ENCODE peak calls at places on chromosomes 13 and 19, in seven cellular contexts. C is GM23248, D is substantia nigra, E is right cardiac atrium, W is NCI-H1930, L is T-cell, F is kidney tubule cell. P is an unnamed sample.

GRCh38 chr13:110914293-110915056 is 394 bp downstream of the ANKRD10 start:
- DNase-seq in C (peak; percentile 81), D (peak; percentile 23), E (peak; percentile 96), W (peak; percentile 94), L (peak; percentile 47), F (peak; percentile 82), P (peak; percentile 45)

GRCh38 chr13:111394211-111394922 is 73.9 kb downstream of the TEX29 start:
- DNase-seq in C (no peak), D (no peak), E (no peak), W (no peak), L (no peak), F (no peak), P (no peak)

GRCh38 chr19:35458821-35459391 is 10.8 kb downstream of the FFAR2 start:
- DNase-seq in C (no peak), D (no peak), E (no peak), W (no peak), L (no peak), F (peak; percentile 12), P (no peak)

GRCh38 chr13:76223999-76224398 is 587.9 kb downstream of the LMO7 start:
- DNase-seq in C (no peak), D (no peak), E (no peak), W (no peak), L (no peak), F (no peak), P (no peak)

GRCh38 chr19:1945899-1946298 is 4.9 kb downstream of the CSNK1G2 start:
- DNase-seq in C (peak; percentile 45), D (no peak), E (peak; percentile 75), W (peak; percentile 15), L (no peak), F (peak; percentile 35), P (peak; percentile 27)

GRCh38 chr19:33627526-33627925 is 5.8 kb downstream of the CHST8 start:
- DNase-seq in C (no peak), D (no peak), E (no peak), W (no peak), L (no peak), F (no peak), P (no peak)

GRCh38 chr13:107210216-107211010 is 642.5 kb upstream of the ARGLU1 start:
- DNase-seq in C (peak; percentile 73), D (no peak), E (no peak), W (peak; percentile 90), L (no peak), F (no peak), P (no peak)

GRCh38 chr13:99985886-99986527 is 4.4 kb downstream of the ZIC2 start:
- DNase-seq in C (no peak), D (no peak), E (no peak), W (no peak), L (no peak), F (no peak), P (no peak)

GRCh38 chr19:51799311-51799997 is 4.5 kb downstream of the FPR3 start:
- DNase-seq in C (peak; percentile 99), D (no peak), E (peak; percentile 95), W (no peak), L (no peak), F (peak; percentile 83), P (no peak)

GRCh38 chr19:2699413-2700142 is 2.9 kb downstream of the GNG7 start:
- DNase-seq in C (no peak), D (no peak), E (no peak), W (no peak), L (no peak), F (no peak), P (no peak)

GRCh38 chr19:30144794-30145193 is 202.8 kb downstream of the URI1 start:
- DNase-seq in C (no peak), D (no peak), E (no peak), W (no peak), L (no peak), F (no peak), P (no peak)

GRCh38 chr19:8665468-8666213 is 33.0 kb downstream of the ACTL9 start:
- DNase-seq in C (no peak), D (no peak), E (no peak), W (no peak), L (no peak), F (no peak), P (no peak)

GRCh38 chr19:2015611-2015950 is at the start of gene BTBD2:
- DNase-seq in C (peak; percentile 72), D (peak; percentile 34), E (peak; percentile 75), W (peak; percentile 50), L (no peak), F (peak; percentile 64), P (peak; percentile 34)